ENCODE peak calls at places on chromosomes 2 and 18, in seven cellular contexts. E is activated CD8-positive, alpha-beta memory T cell treated with anti-CD3 and anti-CD28 coated beads, Interleukin-2, amount 50 U/mL, for 4 hours; V is glomerular endothelial cell; Y is activated T-cell treated with anti-CD3 and anti-CD28 coated beads for 1 hour; L is stimulated activated CD8-positive, alpha-beta memory T cell treated with anti-CD3 and anti-CD28 coated beads, Interleukin-15, amount 100 ng/mL, for 48 hours; T is mammary epithelial cell; D is Caco-2. O is an unnamed sample.

GRCh38 chr18:12021596-12021995 is 40.3 kb downstream of the IMPA2 start:
- DNase-seq in V (no peak), Y (no peak), D (no peak), L (no peak), T (no peak), E (no peak), O (no peak)

GRCh38 chr2:106638043-106638442 is 150.9 kb downstream of the CD8B2 start:
- DNase-seq in T (no peak), E (no peak), V (no peak), Y (no peak), D (no peak), L (no peak), O (no peak)

GRCh38 chr18:13242797-13243196 is 24.2 kb downstream of the LDLRAD4 start:
- DNase-seq in V (no peak), Y (no peak), E (no peak), T (no peak), L (no peak), D (no peak), O (no peak)

GRCh38 chr2:1278125-1278524 is 135.1 kb upstream of the TPO start:
- DNase-seq in V (no peak), D (no peak), L (no peak), E (no peak), T (no peak), Y (no peak), O (no peak)

GRCh38 chr2:42569116-42569711 is 782 bp downstream of the MTA3 start:
- DNase-seq in T (peak), L (no peak), Y (no peak), D (no peak), V (no peak), E (peak), O (peak)

GRCh38 chr2:79758042-79758441 is 245.2 kb downstream of the CTNNA2 start:
- DNase-seq in E (no peak), V (no peak), L (no peak), Y (no peak), T (no peak), D (no peak), O (no peak)

GRCh38 chr2:60964651-60965513 is 52.6 kb upstream of the PEX13 start:
- DNase-seq in L (no peak), T (no peak), Y (no peak), E (no peak), V (no peak), D (no peak), O (no peak)

GRCh38 chr2:215370116-215370965 is 58.5 kb downstream of the ATIC start:
- DNase-seq in V (no peak), L (no peak), D (no peak), T (no peak), Y (no peak), E (no peak), O (no peak)

GRCh38 chr18:58362027-58362575 is 266.8 kb downstream of the ALPK2 start:
- DNase-seq in V (peak), L (no peak), E (no peak), Y (no peak), T (peak), D (no peak), O (peak)

GRCh38 chr2:197369228-197369945 is 58.8 kb upstream of the ANKRD44 start:
- DNase-seq in T (no peak), E (no peak), D (no peak), Y (no peak), V (no peak), L (no peak), O (peak)

GRCh38 chr18:56639094-56639361 is 636 bp upstream of the TXNL1 start:
- DNase-seq in L (no peak), Y (no peak), E (no peak), T (no peak), V (no peak), D (no peak), O (no peak)

GRCh38 chr2:144390424-144391020 is 129.4 kb downstream of the ZEB2 start:
- DNase-seq in Y (no peak), T (no peak), D (no peak), V (no peak), E (no peak), L (no peak), O (no peak)

GRCh38 chr2:218284106-218284811 is 8.0 kb downstream of the TMBIM1 start:
- DNase-seq in Y (peak), V (no peak), T (peak), L (peak), E (peak), D (no peak), O (peak)

GRCh38 chr2:173354601-173355131 is at the start of gene CDCA7:
- DNase-seq in Y (peak), T (peak), V (no peak), E (peak), L (peak), D (peak), O (peak)

GRCh38 chr2:75199428-75200011 is at the start of gene TACR1:
- DNase-seq in L (peak), D (peak), Y (peak), E (peak), V (no peak), T (peak), O (peak)

GRCh38 chr2:29420999-29421856 is 306.0 kb downstream of the CLIP4 start:
- DNase-seq in E (no peak), Y (no peak), T (no peak), V (no peak), D (no peak), L (no peak), O (peak)

O was measured in Daoy.